ENCODE peak calls at places on chromosomes 5 and 9, in eight cellular contexts. R is brain microvascular endothelial cell; W is PC-3; J is colonic mucosa; M is GM12865; V is cardiac fibroblast; T is CD8-positive, alpha-beta T cell; C is bronchial epithelial cell. Z is an unnamed sample.

GRCh38 chr9:29514336-29514735 is 1941.1 kb upstream of the C9orf72 start:
- DNase-seq in R (no peak), W (no peak), J (no peak), M (no peak), V (no peak), T (no peak), C (no peak), Z (no peak)

GRCh38 chr9:116450378-116451139 is 236.5 kb upstream of the TRIM32 start:
- DNase-seq in R (peak), W (peak), J (no peak), M (peak), V (peak), T (no peak), C (peak), Z (peak)

GRCh38 chr9:131880828-131881227 is 141.0 kb upstream of the RAPGEF1 start:
- DNase-seq in R (no peak), W (no peak), J (no peak), M (no peak), V (no peak), T (no peak), C (no peak), Z (no peak)

GRCh38 chr9:105206821-105207699 is 37.4 kb upstream of the SLC44A1 start:
- DNase-seq in R (no peak), W (peak), J (no peak), M (no peak), V (peak), T (no peak), C (peak), Z (no peak)

GRCh38 chr5:6723901-6724300 is 10.7 kb downstream of the TENT4A start:
- DNase-seq in R (no peak), W (no peak), J (no peak), M (no peak), V (no peak), T (no peak), C (no peak), Z (no peak)

GRCh38 chr5:132760601-132761317 is 13.5 kb downstream of the CCNI2 start:
- DNase-seq in R (no peak), W (no peak), J (no peak), M (no peak), V (no peak), T (no peak), C (no peak), Z (no peak)

GRCh38 chr9:79632060-79632459 is 60.3 kb downstream of the TLE4 start:
- DNase-seq in R (no peak), W (no peak), J (no peak), M (no peak), V (no peak), T (no peak), C (no peak), Z (no peak)

GRCh38 chr5:181081989-181082388 is 41.9 kb downstream of the BTNL9 start:
- DNase-seq in R (no peak), W (no peak), J (no peak), M (no peak), V (no peak), T (no peak), C (no peak), Z (no peak)

GRCh38 chr9:91842358-91842757 is 107.7 kb downstream of the ROR2 start:
- DNase-seq in R (no peak), W (no peak), J (no peak), M (no peak), V (no peak), T (no peak), C (no peak), Z (no peak)

GRCh38 chr5:56595561-56595960 is 219.8 kb upstream of the MAP3K1 start:
- DNase-seq in R (no peak), W (no peak), J (no peak), M (no peak), V (no peak), T (no peak), C (no peak), Z (no peak)

GRCh38 chr5:151319334-151319733 is 15.8 kb upstream of the SLC36A3 start:
- DNase-seq in R (peak), W (peak), J (no peak), M (peak), V (peak), T (no peak), C (peak), Z (peak)
- TF ChIP-seq CTCF in R (peak), W (peak), J (no peak), M (no peak), V (peak), T (no peak), C (peak), Z (peak)

GRCh38 chr9:35522189-35522588 is 32.3 kb downstream of the RUSC2 start:
- DNase-seq in R (no peak), W (no peak), J (no peak), M (no peak), V (no peak), T (no peak), C (no peak), Z (no peak)
- TF ChIP-seq CTCF in R (peak), W (no peak), J (no peak), M (no peak), V (peak), T (no peak), C (no peak), Z (no peak)

DNA sequence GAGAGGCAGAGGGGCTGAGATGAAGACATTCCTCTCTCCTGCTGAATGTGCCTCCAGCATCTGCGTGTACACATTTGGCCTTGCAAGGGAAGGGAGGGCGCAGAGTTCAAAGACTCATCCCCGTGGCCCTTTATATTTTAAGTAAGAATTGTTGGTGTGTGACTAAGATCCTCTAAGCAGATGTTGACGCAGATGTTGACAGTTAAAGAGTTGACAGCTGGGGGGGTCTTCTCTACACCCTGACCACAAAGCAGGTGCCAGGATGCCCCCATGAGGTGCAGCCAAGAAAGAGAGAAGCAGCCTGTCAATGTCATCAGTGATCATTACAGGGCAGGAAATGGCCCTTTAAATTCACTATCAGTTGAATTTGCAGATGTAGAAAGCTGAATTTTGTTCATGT is 262.9 kb downstream of the IRX1 start:
- DNase-seq in R (no peak), W (no peak), J (no peak), M (no peak), V (no peak), T (no peak), C (no peak), Z (no peak)
- TF ChIP-seq CTCF in R (no peak), W (no peak), J (no peak), M (no peak), V (no peak), T (no peak), C (no peak), Z (no peak)

DNA sequence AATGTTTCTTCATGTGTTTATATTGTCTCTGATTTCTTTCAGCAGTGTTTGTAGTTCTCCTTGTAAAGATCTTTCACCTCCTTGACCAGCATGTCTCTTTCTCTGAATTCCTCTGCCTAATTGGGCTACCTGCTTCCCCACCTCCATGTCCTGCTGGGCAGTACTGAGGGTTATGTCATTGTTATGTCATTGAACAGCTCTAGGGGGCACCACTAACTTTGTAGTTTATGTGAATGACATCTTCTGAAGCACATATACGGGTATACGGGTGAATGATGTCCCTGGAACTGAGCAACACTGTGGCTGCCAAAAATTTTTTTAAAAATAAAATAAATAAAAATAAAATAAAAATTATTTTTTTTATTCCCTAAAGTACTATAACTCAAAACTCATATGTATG is 16.9 kb upstream of the SNCAIP start:
- DNase-seq in R (no peak), W (peak), J (no peak), M (peak), V (peak), T (no peak), C (peak), Z (no peak)
- TF ChIP-seq CTCF in R (peak), W (peak), J (peak), M (peak), V (no peak), T (no peak), C (peak), Z (peak)

GRCh38 chr9:20373263-20373662 is 249.0 kb downstream of the MLLT3 start:
- DNase-seq in R (no peak), W (no peak), J (no peak), M (peak), V (no peak), T (no peak), C (no peak), Z (no peak)

GRCh38 chr9:20364954-20365353 is 257.3 kb downstream of the MLLT3 start:
- DNase-seq in R (no peak), W (no peak), J (no peak), M (no peak), V (no peak), T (no peak), C (no peak), Z (no peak)

DNA sequence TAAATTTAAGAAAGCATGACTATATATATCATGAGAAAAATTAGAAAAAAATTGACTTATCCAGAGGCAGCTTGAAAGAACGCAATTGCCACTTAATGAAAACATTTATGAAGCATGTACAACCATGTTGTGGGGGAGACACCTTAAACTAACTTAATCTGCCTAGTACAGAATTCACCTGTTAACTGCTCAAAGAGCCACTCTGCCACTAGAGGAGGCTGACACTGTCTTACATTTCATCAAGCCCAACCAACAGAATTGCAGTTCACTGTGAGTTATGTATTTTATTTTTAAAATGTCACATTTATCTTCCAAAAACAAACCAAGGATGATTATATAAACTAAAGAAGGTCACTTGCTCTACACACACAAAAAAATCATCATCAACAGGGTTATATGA is 252.9 kb downstream of the MLLT3 start:
- DNase-seq in R (no peak), W (no peak), J (no peak), M (no peak), V (no peak), T (peak), C (no peak), Z (no peak)
- TF ChIP-seq CTCF in R (no peak), W (peak), J (no peak), M (peak), V (no peak), T (no peak), C (no peak), Z (no peak)

GRCh38 chr9:37102476-37102875 is 17.9 kb upstream of the ZCCHC7 start:
- DNase-seq in R (no peak), W (peak), J (no peak), M (no peak), V (no peak), T (no peak), C (no peak), Z (no peak)
- TF ChIP-seq CTCF in R (no peak), W (no peak), J (no peak), M (no peak), V (no peak), T (no peak), C (no peak), Z (no peak)

DNA sequence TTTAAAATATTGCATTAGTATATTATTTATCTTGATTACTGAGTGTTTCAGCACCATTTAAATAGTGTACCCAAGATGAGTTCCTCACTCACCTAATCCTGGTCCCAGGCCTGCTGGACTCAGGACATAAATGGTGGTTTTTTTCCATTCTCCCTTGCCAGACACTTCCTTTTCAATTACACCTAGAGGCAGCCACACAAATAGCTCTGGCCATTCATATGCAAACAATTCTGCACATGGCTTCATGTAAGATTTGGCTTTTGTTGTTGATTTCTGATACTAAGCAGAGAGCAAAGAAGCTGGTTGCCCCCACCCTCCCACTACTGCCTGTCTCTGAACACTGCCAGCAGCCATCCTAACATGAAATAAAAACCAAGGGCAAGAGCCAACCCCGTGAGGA is 180.4 kb downstream of the SEMA5A start:
- DNase-seq in R (no peak), W (no peak), J (no peak), M (no peak), V (no peak), T (no peak), C (no peak), Z (no peak)
- TF ChIP-seq CTCF in R (no peak), W (no peak), J (no peak), M (no peak), V (no peak), T (no peak), C (no peak), Z (no peak)

GRCh38 chr5:78062645-78063044 is 231.9 kb downstream of the AP3B1 start:
- DNase-seq in R (no peak), W (no peak), J (no peak), M (no peak), V (no peak), T (no peak), C (no peak), Z (no peak)

GRCh38 chr5:78063495-78063894 is 231.0 kb downstream of the AP3B1 start:
- DNase-seq in R (no peak), W (no peak), J (no peak), M (no peak), V (no peak), T (no peak), C (no peak), Z (no peak)

GRCh38 chr5:78060421-78060820 is 234.1 kb downstream of the AP3B1 start:
- DNase-seq in R (peak), W (peak), J (no peak), M (no peak), V (peak), T (no peak), C (peak), Z (no peak)

GRCh38 chr5:78065073-78065472 is 229.4 kb downstream of the AP3B1 start:
- DNase-seq in R (no peak), W (no peak), J (no peak), M (no peak), V (no peak), T (no peak), C (no peak), Z (no peak)

GRCh38 chr5:78065663-78066062 is 228.8 kb downstream of the AP3B1 start:
- DNase-seq in R (no peak), W (peak), J (no peak), M (peak), V (peak), T (no peak), C (no peak), Z (no peak)
- TF ChIP-seq CTCF in R (peak), W (no peak), J (no peak), M (peak), V (no peak), T (no peak), C (no peak), Z (peak)

Z was measured in GM10248.